ENCODE peak calls at places on chromosomes 11 and 22, in four cellular contexts. U is PC-9, E is H9, T is HL-60. I is an unnamed sample.

GRCh38 chr11:15845261-15845660 is 511.1 kb downstream of the SOX6 start:
- DNase-seq in U (no peak), E (peak; percentile 54), T (no peak), I (no peak)

GRCh38 chr11:132772712-132773545 is 759.4 kb downstream of the OPCML start:
- DNase-seq in U (no peak), E (no peak), T (no peak), I (no peak)

GRCh38 chr11:69278091-69278867 is 15.7 kb upstream of the MYEOV start:
- DNase-seq in U (peak; percentile 99), E (no peak), T (no peak), I (peak; percentile 84)

GRCh38 chr11:14746857-14747256 is 103.3 kb downstream of the PDE3B start:
- DNase-seq in U (no peak), E (no peak), T (no peak), I (no peak)

GRCh38 chr11:29260939-29261705 is 755.7 kb downstream of the KCNA4 start:
- DNase-seq in U (peak; percentile 80), E (no peak), T (no peak), I (peak; percentile 59)

GRCh38 chr11:31687256-31687655 is 123.9 kb downstream of the PAX6 start:
- DNase-seq in U (no peak), E (no peak), T (no peak), I (no peak)

GRCh38 chr11:83818349-83818748 is 532.2 kb upstream of the CCDC90B start:
- DNase-seq in U (peak; percentile 50), E (no peak), T (no peak), I (no peak)

GRCh38 chr11:70016666-70017347 is 61.3 kb upstream of the ANO1 start:
- DNase-seq in U (peak; percentile 97), E (no peak), T (no peak), I (peak; percentile 49)

GRCh38 chr22:50303848-50304527 is 3.5 kb downstream of the PLXNB2 start:
- DNase-seq in U (peak; percentile 94), E (peak; percentile 77), T (peak; percentile 56), I (peak; percentile 85)

GRCh38 chr11:19723572-19724342 is 11.1 kb downstream of the NAV2 start:
- DNase-seq in U (peak; percentile 94), E (no peak), T (no peak), I (peak; percentile 76)

GRCh38 chr22:31738566-31738965 is 11.4 kb downstream of the PRR14L start:
- DNase-seq in U (no peak), E (no peak), T (no peak), I (no peak)

GRCh38 chr11:35272391-35272821 is 133.4 kb downstream of the CD44 start:
- DNase-seq in U (no peak), E (no peak), T (peak; percentile 34), I (no peak)

GRCh38 chr11:78351193-78351592 is 66.4 kb downstream of the GAB2 start:
- DNase-seq in U (no peak), E (no peak), T (no peak), I (no peak)

GRCh38 chr22:48891688-48892380 is 935.8 kb downstream of the BRD1 start:
- DNase-seq in U (no peak), E (no peak), T (no peak), I (no peak)

GRCh38 chr22:36369922-36370781 is 17.6 kb downstream of the MYH9 start:
- DNase-seq in U (peak; percentile 93), E (no peak), T (peak; percentile 69), I (peak; percentile 77)

GRCh38 chr11:79052539-79052938 is 388.3 kb downstream of the TENM4 start:
- DNase-seq in U (no peak), E (peak; percentile 52), T (no peak), I (no peak)

GRCh38 chr11:118609380-118610219 is 2.2 kb downstream of the PHLDB1 start:
- DNase-seq in U (no peak), E (no peak), T (no peak), I (no peak)

GRCh38 chr11:103051986-103052385 is 40.0 kb downstream of the DCUN1D5 start:
- DNase-seq in U (no peak), E (no peak), T (no peak), I (no peak)

GRCh38 chr22:35921777-35922176 is 106.8 kb downstream of the RBFOX2 start:
- DNase-seq in U (peak; percentile 86), E (peak; percentile 69), T (no peak), I (peak; percentile 79)

GRCh38 chr11:59368238-59369022 is 9.7 kb downstream of the OR5AN1 start:
- DNase-seq in U (no peak), E (no peak), T (no peak), I (no peak)

GRCh38 chr22:39520054-39520873 is at the start of gene ATF4:
- DNase-seq in U (peak; percentile 98), E (peak; percentile 98), T (peak; percentile 99), I (peak; percentile 97)

GRCh38 chr11:19962795-19963163 is 197.5 kb downstream of the DBX1 start:
- DNase-seq in U (no peak), E (no peak), T (no peak), I (no peak)

GRCh38 chr11:17770048-17770652 is 35.6 kb downstream of the KCNC1 start:
- DNase-seq in U (no peak), E (peak; percentile 55), T (no peak), I (peak; percentile 43)

GRCh38 chr22:47277001-47277400 is 514.6 kb downstream of the TBC1D22A start:
- DNase-seq in U (no peak), E (no peak), T (no peak), I (no peak)

GRCh38 chr22:28112548-28113043 is 193.5 kb upstream of the PITPNB start:
- DNase-seq in U (no peak), E (peak; percentile 40), T (no peak), I (peak; percentile 32)

GRCh38 chr11:5550440-5551095 is 2.2 kb upstream of the OR52H1 start:
- DNase-seq in U (peak; percentile 71), E (no peak), T (no peak), I (no peak)

GRCh38 chr11:21446939-21447590 is 745.8 kb upstream of the ANO5 start:
- DNase-seq in U (no peak), E (no peak), T (no peak), I (no peak)

GRCh38 chr22:50528682-50529415 is 963 bp downstream of the TYMP start:
- DNase-seq in U (no peak), E (no peak), T (no peak), I (no peak)

GRCh38 chr22:42990131-42990838 is 24.7 kb downstream of the PACSIN2 start:
- DNase-seq in U (peak; percentile 88), E (no peak), T (no peak), I (peak; percentile 31)
- TF ChIP-seq CTCF in U (peak; percentile 65), E (peak; percentile 49), T (no peak), I (no peak)

GRCh38 chr11:81444306-81444705 is 1289.4 kb downstream of the FAM181B start:
- DNase-seq in U (no peak), E (no peak), T (no peak), I (no peak)
- TF ChIP-seq CTCF in U (peak; percentile 16), E (peak; percentile 64), T (no peak), I (no peak)

GRCh38 chr11:74842967-74843366 is 94.3 kb downstream of the RNF169 start:
- DNase-seq in U (no peak), E (peak; percentile 49), T (no peak), I (no peak)
- TF ChIP-seq CTCF in U (no peak), E (peak; percentile 36), T (no peak), I (no peak)

DNA sequence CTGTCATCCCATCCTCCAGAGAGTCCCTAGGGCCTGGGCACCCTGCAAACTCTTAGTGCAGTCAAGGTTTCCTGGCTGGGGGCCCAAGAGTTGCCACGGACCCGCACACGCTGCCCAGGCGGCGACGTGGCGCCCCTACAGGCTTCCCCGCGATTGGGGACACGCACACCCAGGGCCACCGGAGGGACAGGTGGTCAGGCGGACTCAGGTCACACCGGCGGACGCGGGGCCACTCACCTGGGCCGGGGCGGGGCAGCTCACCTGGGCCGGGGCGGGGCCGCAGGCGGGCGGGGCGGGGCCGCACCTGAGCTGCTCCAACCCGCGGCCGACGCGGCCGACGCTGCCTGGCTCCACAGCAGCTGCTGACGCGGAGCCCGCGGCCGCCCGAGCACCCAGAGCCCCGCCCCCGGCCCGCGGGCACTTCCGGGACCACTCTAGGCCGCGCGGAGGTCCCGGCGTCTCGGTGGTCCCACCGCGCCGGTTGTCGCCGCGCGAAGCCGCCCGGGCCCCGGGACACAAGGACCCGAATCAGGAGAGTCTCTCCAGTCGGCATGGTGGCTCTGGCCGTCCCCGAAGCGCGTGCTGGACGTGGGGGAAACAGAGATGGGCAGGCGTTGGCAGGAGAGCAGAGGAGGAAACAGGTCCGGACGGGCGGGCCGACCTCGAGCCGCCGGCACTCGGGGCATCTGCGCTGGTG is at the start of gene ZNF70:
- DNase-seq in U (peak; percentile 72), E (peak; percentile 96), T (peak; percentile 73), I (peak; percentile 93)
- TF ChIP-seq CTCF in U (no peak), E (no peak), T (no peak), I (no peak)

GRCh38 chr22:17422736-17423343 is 53.6 kb downstream of the CECR2 start:
- DNase-seq in U (no peak), E (no peak), T (no peak), I (no peak)

GRCh38 chr22:17419348-17419747 is 50.1 kb downstream of the CECR2 start:
- DNase-seq in U (no peak), E (no peak), T (no peak), I (no peak)

GRCh38 chr22:17423616-17424015 is 54.4 kb downstream of the CECR2 start:
- DNase-seq in U (no peak), E (no peak), T (no peak), I (no peak)

DNA sequence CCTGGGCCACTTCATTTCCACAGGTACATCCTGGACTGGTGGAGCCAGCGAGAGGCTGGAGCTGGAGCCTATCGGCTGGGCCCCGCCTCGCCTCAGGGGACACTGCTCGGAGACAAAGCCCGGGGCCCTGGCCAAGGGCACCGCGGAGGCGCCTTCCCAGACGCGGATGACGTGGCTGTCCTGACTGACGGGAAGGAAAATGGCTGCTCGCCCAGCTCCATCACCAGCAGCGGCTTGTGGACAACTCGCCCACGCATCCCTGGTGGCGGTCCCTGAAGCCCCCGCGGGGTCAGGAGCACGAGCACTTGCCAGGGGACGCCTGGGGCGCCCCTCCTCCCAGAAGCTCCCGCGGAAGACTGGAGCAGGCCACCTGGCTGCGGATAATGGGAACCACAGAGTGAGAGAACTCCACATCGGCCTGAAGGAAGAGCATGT is 49.6 kb downstream of the CECR2 start:
- DNase-seq in U (no peak), E (peak; percentile 71), T (no peak), I (no peak)
- TF ChIP-seq CTCF in U (no peak), E (peak; percentile 54), T (no peak), I (no peak)

DNA sequence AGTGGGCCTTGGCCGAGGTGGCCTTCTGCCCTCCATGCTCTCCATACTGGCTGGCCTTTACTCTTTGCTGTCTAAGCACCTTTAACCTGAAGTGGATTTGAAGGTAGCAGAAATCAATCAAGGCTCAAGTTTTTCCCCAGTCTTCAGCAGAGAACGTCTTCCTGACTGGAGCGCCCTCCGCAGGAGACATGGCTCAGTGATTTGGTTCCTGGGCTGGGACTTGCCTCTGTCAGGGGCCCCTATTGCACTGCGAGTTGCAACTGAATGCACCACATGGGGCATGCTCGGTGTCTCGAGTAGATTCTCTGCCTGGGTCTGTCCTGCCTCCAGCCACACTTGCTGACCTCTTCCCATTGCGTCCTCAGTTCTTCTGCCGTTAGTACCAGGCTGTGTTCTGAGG is 79.6 kb downstream of the BMAL1 start:
- DNase-seq in U (no peak), E (peak; percentile 76), T (no peak), I (no peak)
- TF ChIP-seq CTCF in U (no peak), E (peak; percentile 63), T (no peak), I (no peak)

I was measured in Calu3.